ENCODE peak calls at places on chromosomes 3 and 15, in ten cellular contexts. Q is mammary epithelial cell; P is HT-29; K is caudate nucleus; A is GM12865; V is epithelial cell of esophagus; B is mucosa of descending colon; Z is CD8-positive, alpha-beta T cell; M is AML-193; Y is activated CD8-positive, alpha-beta memory T cell treated with anti-CD3 and anti-CD28 coated beads for 24 hours. E is an unnamed sample.

GRCh38 chr15:61653110-61653509 is 407.1 kb downstream of the VPS13C start:
- DNase-seq in Y (no peak), A (no peak), V (no peak), P (no peak), Z (no peak), M (no peak), K (no peak), Q (no peak), B (no peak), E (no peak)

GRCh38 chr15:45331977-45332376 is 46.4 kb downstream of the GATM start:
- DNase-seq in M (no peak), V (no peak), A (no peak), P (no peak), Z (no peak), K (no peak), B (no peak), Q (no peak), Y (no peak), E (no peak)

GRCh38 chr15:94487635-94488034 is 256.3 kb downstream of the MCTP2 start:
- DNase-seq in A (no peak), V (peak), Z (no peak), Y (no peak), B (no peak), K (no peak), P (no peak), Q (peak), M (no peak), E (no peak)

GRCh38 chr15:80788536-80788935 is 9.4 kb downstream of the CEMIP start:
- DNase-seq in A (no peak), Y (no peak), Q (no peak), M (no peak), P (no peak), K (no peak), V (no peak), Z (no peak), B (no peak), E (no peak)

GRCh38 chr15:39642011-39642640 is 61.2 kb downstream of the THBS1 start:
- DNase-seq in B (no peak), Z (no peak), Y (no peak), Q (peak), P (peak), V (peak), M (no peak), A (no peak), K (no peak), E (no peak)

GRCh38 chr15:33699691-33700447 is 268.4 kb upstream of the CHRM5 start:
- DNase-seq in K (no peak), Q (no peak), Y (no peak), M (no peak), A (peak), P (peak), B (no peak), Z (no peak), V (peak), E (no peak)

GRCh38 chr3:11654166-11654565 is 10.5 kb upstream of the VGLL4 start:
- DNase-seq in Z (no peak), M (no peak), B (no peak), V (no peak), P (no peak), Q (no peak), A (no peak), Y (no peak), K (no peak), E (no peak)

GRCh38 chr3:132645058-132645457 is 14.6 kb downstream of the ACAD11 start:
- DNase-seq in Q (no peak), B (no peak), K (no peak), Y (no peak), P (no peak), V (peak), A (no peak), M (no peak), Z (no peak), E (no peak)

GRCh38 chr15:62647195-62647865 is 395.2 kb upstream of the TPM1 start:
- DNase-seq in Q (peak), Y (no peak), Z (no peak), P (peak), A (no peak), M (no peak), K (no peak), B (peak), V (peak), E (no peak)

GRCh38 chr3:41202834-41203345 is 3.6 kb downstream of the CTNNB1 start:
- DNase-seq in Q (peak), B (no peak), K (no peak), Y (no peak), M (peak), Z (no peak), P (peak), A (peak), V (peak), E (no peak)

GRCh38 chr15:70069716-70070115 is 28.0 kb downstream of the TLE3 start:
- DNase-seq in P (no peak), V (no peak), Z (no peak), A (no peak), M (no peak), B (no peak), Y (no peak), Q (no peak), K (no peak), E (no peak)

GRCh38 chr3:29153811-29154210 is 127.1 kb upstream of the RBMS3 start:
- DNase-seq in P (no peak), Q (no peak), M (peak), B (no peak), A (peak), K (no peak), V (no peak), Y (no peak), Z (no peak), E (no peak)

GRCh38 chr3:135192929-135193328 is 397.9 kb downstream of the EPHB1 start:
- DNase-seq in K (no peak), M (no peak), A (no peak), B (no peak), P (no peak), Z (no peak), Y (no peak), V (no peak), Q (no peak), E (no peak)

GRCh38 chr15:70530906-70531305 is 232.5 kb downstream of the UACA start:
- DNase-seq in Y (peak), A (no peak), P (no peak), B (no peak), Z (no peak), Q (no peak), K (no peak), V (no peak), M (no peak), E (no peak)

GRCh38 chr3:61381745-61382392 is 130.6 kb upstream of the FHIT start:
- DNase-seq in A (peak), Q (peak), V (peak), K (no peak), Z (no peak), B (no peak), M (peak), Y (no peak), P (peak), E (no peak)

E was measured in nucleus accumbens.